ENCODE peak calls at places on chromosomes 5 and 9, in ten cellular contexts. J, S, A, Z, B, U, L, O, G and I are unnamed samples.

GRCh38 chr9:4137755-4138154 is 162.1 kb downstream of the GLIS3 start:
- DNase-seq in U (peak; percentile 48), S (no peak), L (no peak), J (no peak), G (peak; percentile 42), O (no peak), Z (no peak), B (no peak), A (no peak), I (no peak)

GRCh38 chr5:67268233-67269011 is 71.8 kb upstream of the CD180 start:
- DNase-seq in U (peak; percentile 100), G (peak; percentile 98), B (peak; percentile 85), L (peak; percentile 75), Z (no peak), A (no peak), S (peak; percentile 55), O (peak; percentile 65), J (no peak), I (peak; percentile 52)

GRCh38 chr5:180495292-180495691 is 1.1 kb downstream of the CNOT6 start:
- DNase-seq in O (no peak), L (no peak), Z (no peak), G (no peak), U (no peak), A (no peak), S (no peak), J (no peak), B (no peak), I (no peak)

GRCh38 chr9:73685786-73686185 is 534.1 kb downstream of the ANXA1 start:
- DNase-seq in O (no peak), S (no peak), L (no peak), B (no peak), J (no peak), G (no peak), A (no peak), U (no peak), Z (no peak), I (no peak)

GRCh38 chr9:92206490-92206889 is 87.0 kb downstream of the IARS1 start:
- DNase-seq in J (no peak), O (no peak), L (no peak), U (peak; percentile 22), B (no peak), S (no peak), G (peak; percentile 11), Z (no peak), A (no peak), I (no peak)

GRCh38 chr9:131734165-131734610 is 5.7 kb downstream of the RAPGEF1 start:
- DNase-seq in J (peak; percentile 66), Z (peak; percentile 58), G (peak; percentile 51), S (no peak), A (peak; percentile 58), L (peak; percentile 87), B (peak; percentile 78), U (no peak), O (no peak), I (peak; percentile 73)

GRCh38 chr9:88041447-88041846 is 67.1 kb upstream of the CDK20 start:
- DNase-seq in L (no peak), Z (no peak), O (no peak), U (peak; percentile 33), J (no peak), G (peak; percentile 48), S (no peak), A (no peak), B (no peak), I (no peak)

GRCh38 chr9:99345451-99345850 is 123.4 kb downstream of the SEC61B start:
- DNase-seq in B (no peak), S (no peak), Z (no peak), U (no peak), L (no peak), J (no peak), A (no peak), O (no peak), G (no peak), I (no peak)

GRCh38 chr9:132986586-132986985 is 8.1 kb downstream of the GFI1B start:
- DNase-seq in O (no peak), B (no peak), Z (no peak), U (no peak), G (no peak), A (no peak), J (no peak), S (no peak), L (no peak), I (no peak)

GRCh38 chr5:128441923-128442322 is 96.1 kb downstream of the FBN2 start:
- DNase-seq in S (no peak), B (no peak), J (no peak), A (no peak), Z (no peak), U (no peak), O (no peak), L (no peak), G (no peak), I (no peak)

GRCh38 chr9:131610231-131610761 is 65.0 kb downstream of the PRRT1B start:
- DNase-seq in G (peak; percentile 94), U (peak; percentile 94), L (peak; percentile 31), B (no peak), A (no peak), Z (no peak), S (no peak), O (no peak), J (no peak), I (no peak)

GRCh38 chr9:98368366-98369065 is 113.1 kb upstream of the TBC1D2 start:
- DNase-seq in O (no peak), U (no peak), S (no peak), B (no peak), G (peak; percentile 53), L (no peak), Z (no peak), J (no peak), A (no peak), I (no peak)

GRCh38 chr9:137550958-137551655 is 572 bp upstream of the MRPL41 start:
- DNase-seq in G (no peak), L (no peak), J (no peak), Z (no peak), A (no peak), O (no peak), U (no peak), S (peak; percentile 53), B (peak; percentile 91), I (peak; percentile 71)
- H3K4me3 ChIP-seq in G (peak overlapping the region; percentile 53), L (peak overlapping the region; percentile 78), J (peak overlapping the region; percentile 68), Z (peak overlapping the region; percentile 68), A (peak overlapping the region; percentile 55), O (peak overlapping the region; percentile 98), U (peak overlapping the region; percentile 58), S (peak overlapping the region; percentile 79), B (peak overlapping the region; percentile 61), I (peak overlapping the region; percentile 83)

GRCh38 chr5:6819521-6819920 is 106.3 kb downstream of the TENT4A start:
- DNase-seq in S (no peak), G (no peak), A (no peak), Z (no peak), B (no peak), L (no peak), U (no peak), O (no peak), J (no peak), I (no peak)
- H3K27ac ChIP-seq in S (no peak overlapping the region), G (no peak overlapping the region), A (no peak overlapping the region), Z (no peak overlapping the region), B (no peak overlapping the region), L (no peak overlapping the region), U (no peak overlapping the region), O (no peak overlapping the region), J (no peak overlapping the region), I (no peak overlapping the region)

DNA sequence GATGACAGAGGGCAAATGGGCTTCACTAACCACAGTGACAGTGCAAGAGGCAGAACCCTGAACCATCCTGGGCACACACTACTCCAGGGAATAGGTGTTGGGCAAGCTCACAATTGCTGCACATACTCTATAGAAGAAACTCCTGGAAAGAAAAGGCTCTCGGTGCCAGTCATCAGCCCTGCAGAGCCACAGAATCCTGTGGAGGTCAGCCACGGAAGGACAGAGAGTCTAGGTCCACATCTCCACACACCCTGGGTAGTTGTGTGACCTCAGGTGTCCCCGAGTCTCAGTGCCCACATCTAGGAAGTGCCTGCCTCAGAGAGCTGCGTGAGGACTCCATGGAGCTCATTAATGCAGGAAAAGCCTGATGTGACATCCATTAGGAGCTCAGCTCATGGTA is 16.0 kb upstream of the ANGPTL2 start:
- DNase-seq in A (no peak), O (no peak), S (no peak), L (no peak), U (no peak), G (no peak), B (no peak), J (no peak), Z (no peak), I (peak; percentile 28)
- H3K4me3 ChIP-seq in A (no peak overlapping the region), O (no peak overlapping the region), S (no peak overlapping the region), L (no peak overlapping the region), U (no peak overlapping the region), G (no peak overlapping the region), B (no peak overlapping the region), J (no peak overlapping the region), Z (no peak overlapping the region), I (no peak overlapping the region)

GRCh38 chr9:69079186-69079585 is 43.6 kb downstream of the FXN start:
- DNase-seq in S (no peak), Z (no peak), O (no peak), G (no peak), L (no peak), U (no peak), B (no peak), A (no peak), J (no peak), I (no peak)

GRCh38 chr9:69076550-69076949 is 41.0 kb downstream of the FXN start:
- DNase-seq in A (no peak), L (no peak), O (no peak), Z (no peak), B (no peak), U (no peak), J (no peak), S (no peak), G (peak; percentile 51), I (no peak)

GRCh38 chr9:69078069-69078468 is 42.5 kb downstream of the FXN start:
- DNase-seq in B (no peak), U (no peak), L (no peak), Z (no peak), A (no peak), J (no peak), O (no peak), G (no peak), S (no peak), I (no peak)

GRCh38 chr9:69081261-69081660 is 45.7 kb downstream of the FXN start:
- DNase-seq in J (no peak), A (no peak), Z (no peak), S (no peak), L (no peak), G (no peak), U (peak; percentile 56), B (no peak), O (no peak), I (no peak)

GRCh38 chr9:69078581-69078980 is 43.0 kb downstream of the FXN start:
- DNase-seq in U (peak; percentile 28), G (peak; percentile 93), S (no peak), Z (no peak), A (no peak), B (no peak), L (no peak), O (peak; percentile 26), J (no peak), I (no peak)
- H3K27ac ChIP-seq in U (no peak overlapping the region), G (no peak overlapping the region), S (no peak overlapping the region), Z (no peak overlapping the region), A (no peak overlapping the region), B (no peak overlapping the region), L (no peak overlapping the region), O (peak overlapping the region; percentile 5), J (no peak overlapping the region), I (no peak overlapping the region)